ENCODE peak calls at places on chromosome 7, in nine cellular contexts. T is activated T-helper 9 cell treated with anti-CD3 and anti-CD28 coated beads, Interleukin-2, amount 50 U/mL, for 16 hours; R is NCI-H82; F is RWPE1; D is nephron progenitor cell; K is effector memory CD8-positive, alpha-beta T cell; H is fibroblast of gingiva; X is central memory CD8-positive, alpha-beta T cell; O is AG09309. L is an unnamed sample.

GRCh38 chr7:132275384-132275783 is 300.9 kb downstream of the PLXNA4 start:
- DNase-seq in T (no peak), R (peak; percentile 67), F (no peak), D (no peak), K (no peak), H (no peak), X (no peak), O (no peak), L (no peak)

GRCh38 chr7:133303372-133303771 is 50.5 kb downstream of the EXOC4 start:
- DNase-seq in T (no peak), R (no peak), F (no peak), D (no peak), K (no peak), H (no peak), X (no peak), O (no peak), L (no peak)

GRCh38 chr7:90720970-90721768 is 125.0 kb downstream of the CDK14 start:
- DNase-seq in T (no peak), R (peak; percentile 10), F (no peak), D (no peak), K (no peak), H (peak; percentile 78), X (no peak), O (peak; percentile 52), L (peak; percentile 52)

GRCh38 chr7:21757537-21758282 is 188.0 kb downstream of the CDCA7L start:
- DNase-seq in T (no peak), R (no peak), F (no peak), D (no peak), K (no peak), H (no peak), X (no peak), O (no peak), L (no peak)

GRCh38 chr7:36021367-36021766 is 131.7 kb upstream of the EEPD1 start:
- DNase-seq in T (no peak), R (peak; percentile 32), F (no peak), D (no peak), K (no peak), H (no peak), X (no peak), O (no peak), L (no peak)

GRCh38 chr7:15921576-15921975 is 235.1 kb upstream of the MEOX2 start:
- DNase-seq in T (no peak), R (no peak), F (peak; percentile 3), D (no peak), K (no peak), H (peak; percentile 65), X (no peak), O (peak; percentile 42), L (peak; percentile 44)

GRCh38 chr7:47326808-47327207 is 255.1 kb downstream of the TNS3 start:
- DNase-seq in T (no peak), R (peak; percentile 7), F (no peak), D (no peak), K (no peak), H (peak; percentile 65), X (no peak), O (peak; percentile 31), L (no peak)

GRCh38 chr7:139782932-139783331 is 5.1 kb upstream of the HIPK2 start:
- DNase-seq in T (no peak), R (no peak), F (no peak), D (no peak), K (no peak), H (no peak), X (no peak), O (no peak), L (no peak)

GRCh38 chr7:132751282-132751647 is 175.0 kb upstream of the PLXNA4 start:
- DNase-seq in T (no peak), R (no peak), F (no peak), D (no peak), K (no peak), H (no peak), X (no peak), O (no peak), L (no peak)

GRCh38 chr7:4748267-4748666 is 27.2 kb upstream of the AP5Z1 start:
- DNase-seq in T (no peak), R (no peak), F (no peak), D (no peak), K (no peak), H (no peak), X (no peak), O (no peak), L (no peak)

GRCh38 chr7:151608031-151608551 is 88.4 kb upstream of the RHEB start:
- DNase-seq in T (no peak), R (peak; percentile 70), F (peak; percentile 58), D (peak; percentile 20), K (no peak), H (no peak), X (no peak), O (no peak), L (no peak)

GRCh38 chr7:155836216-155837125 is 24.2 kb upstream of the SHH start:
- DNase-seq in T (no peak), R (no peak), F (no peak), D (no peak), K (no peak), H (no peak), X (no peak), O (no peak), L (no peak)

GRCh38 chr7:110801502-110801901 is 289.4 kb upstream of the LRRN3 start:
- DNase-seq in T (no peak), R (no peak), F (no peak), D (no peak), K (no peak), H (no peak), X (no peak), O (no peak), L (no peak)

GRCh38 chr7:82985144-82985802 is 177.4 kb downstream of the PCLO start:
- DNase-seq in T (no peak), R (no peak), F (no peak), D (no peak), K (no peak), H (no peak), X (no peak), O (no peak), L (no peak)

GRCh38 chr7:105257338-105257737 is 131.4 kb downstream of the SRPK2 start:
- DNase-seq in T (no peak), R (no peak), F (no peak), D (no peak), K (no peak), H (no peak), X (no peak), O (no peak), L (no peak)

GRCh38 chr7:136655414-136655813 is 213.0 kb upstream of the CHRM2 start:
- DNase-seq in T (no peak), R (no peak), F (no peak), D (no peak), K (no peak), H (no peak), X (no peak), O (no peak), L (no peak)

GRCh38 chr7:50409856-50410468 is 40.2 kb downstream of the FIGNL1 start:
- DNase-seq in T (no peak), R (no peak), F (no peak), D (no peak), K (no peak), H (no peak), X (no peak), O (no peak), L (no peak)

GRCh38 chr7:51040777-51041176 is 258.1 kb upstream of the GRB10 start:
- DNase-seq in T (no peak), R (no peak), F (no peak), D (no peak), K (no peak), H (peak; percentile 52), X (no peak), O (no peak), L (no peak)

GRCh38 chr7:15168489-15168888 is 265.9 kb upstream of the DGKB start:
- DNase-seq in T (no peak), R (no peak), F (no peak), D (no peak), K (no peak), H (no peak), X (no peak), O (no peak), L (peak; percentile 5)

GRCh38 chr7:90715067-90715466 is 118.9 kb downstream of the CDK14 start:
- DNase-seq in T (no peak), R (no peak), F (no peak), D (no peak), K (no peak), H (no peak), X (no peak), O (no peak), L (no peak)

GRCh38 chr7:151700621-151701185 is 176.2 kb downstream of the PRKAG2 start:
- DNase-seq in T (no peak), R (no peak), F (no peak), D (no peak), K (no peak), H (peak; percentile 67), X (no peak), O (no peak), L (no peak)

GRCh38 chr7:142347091-142347490 is 89.2 kb upstream of the PRSS58 start:
- DNase-seq in T (no peak), R (no peak), F (no peak), D (no peak), K (no peak), H (no peak), X (no peak), O (no peak), L (no peak)

GRCh38 chr7:2248984-2249694 is 7.1 kb downstream of the NUDT1 start:
- DNase-seq in T (no peak), R (no peak), F (peak; percentile 74), D (no peak), K (no peak), H (peak; percentile 94), X (no peak), O (peak; percentile 86), L (peak; percentile 96)

GRCh38 chr7:36937754-36938551 is 213.7 kb upstream of the AOAH start:
- DNase-seq in T (no peak), R (peak; percentile 18), F (no peak), D (no peak), K (no peak), H (no peak), X (no peak), O (no peak), L (no peak)

GRCh38 chr7:34042406-34042805 is 137.1 kb downstream of the BMPER start:
- DNase-seq in T (no peak), R (no peak), F (no peak), D (no peak), K (no peak), H (no peak), X (no peak), O (no peak), L (peak; percentile 46)

GRCh38 chr7:19677201-19677600 is 31.6 kb downstream of the POLR1F start:
- DNase-seq in T (no peak), R (no peak), F (no peak), D (no peak), K (no peak), H (no peak), X (no peak), O (peak; percentile 68), L (peak; percentile 30)

GRCh38 chr7:130595986-130596385 is 72.6 kb downstream of the COPG2 start:
- DNase-seq in T (no peak), R (peak; percentile 84), F (no peak), D (no peak), K (no peak), H (no peak), X (no peak), O (no peak), L (no peak)

GRCh38 chr7:54672519-54672918 is 86.5 kb downstream of the SEC61G start:
- DNase-seq in T (no peak), R (no peak), F (no peak), D (no peak), K (no peak), H (no peak), X (no peak), O (no peak), L (no peak)

GRCh38 chr7:151243411-151244155 is 4.9 kb downstream of the SMARCD3 start:
- DNase-seq in T (no peak), R (peak; percentile 24), F (no peak), D (no peak), K (peak; percentile 52), H (no peak), X (no peak), O (no peak), L (no peak)

GRCh38 chr7:72408966-72409637 is 3.0 kb downstream of the CALN1 start:
- DNase-seq in T (no peak), R (no peak), F (no peak), D (no peak), K (no peak), H (no peak), X (no peak), O (no peak), L (no peak)

GRCh38 chr7:73909051-73909941 is 48.3 kb downstream of the TMEM270 start:
- DNase-seq in T (no peak), R (no peak), F (no peak), D (no peak), K (no peak), H (no peak), X (no peak), O (no peak), L (no peak)